ENCODE peak calls at places on chromosomes 1 and 21, in seven cellular contexts. U is dorsolateral prefrontal cortex, P is LNCaP clone FGC, O is astrocyte of the cerebellum, G is breast epithelium, H is psoas muscle, D is cardiac muscle cell. M is an unnamed sample.

GRCh38 chr1:172360960-172361359 is 59.5 kb upstream of the C1orf105 start:
- DNase-seq in U (no peak), P (no peak), O (no peak), G (no peak), H (no peak), D (no peak), M (no peak)

GRCh38 chr1:73839922-73840321 is 358.1 kb downstream of the LRRIQ3 start:
- DNase-seq in U (no peak), P (peak), O (no peak), G (no peak), H (no peak), D (peak), M (peak)

GRCh38 chr21:43923391-43923790 is 58.4 kb downstream of the AGPAT3 start:
- DNase-seq in U (no peak), P (no peak), O (no peak), G (no peak), H (peak), D (no peak), M (no peak)

GRCh38 chr1:169363046-169363756 is 4.4 kb downstream of the NME7 start:
- DNase-seq in U (no peak), P (no peak), O (peak), G (no peak), H (no peak), D (no peak), M (no peak)

GRCh38 chr1:110433803-110434202 is 17.1 kb upstream of the PROK1 start:
- DNase-seq in U (no peak), P (peak), O (no peak), G (no peak), H (peak), D (peak), M (peak)

GRCh38 chr21:44897326-44898010 is 23.2 kb downstream of the ITGB2 start:
- DNase-seq in U (no peak), P (no peak), O (no peak), G (no peak), H (no peak), D (no peak), M (no peak)

GRCh38 chr1:170326221-170326620 is 180.5 kb downstream of the NTMT2 start:
- DNase-seq in U (no peak), P (no peak), O (no peak), G (no peak), H (no peak), D (no peak), M (no peak)

GRCh38 chr1:206070627-206071304 is 17.8 kb downstream of the RHEX start:
- DNase-seq in U (no peak), P (no peak), O (no peak), G (no peak), H (no peak), D (no peak), M (no peak)

GRCh38 chr1:36080236-36080635 is 3.7 kb upstream of the TEKT2 start:
- DNase-seq in U (no peak), P (no peak), O (no peak), G (no peak), H (no peak), D (no peak), M (no peak)

GRCh38 chr1:36950588-36950987 is 83.7 kb downstream of the GRIK3 start:
- DNase-seq in U (no peak), P (no peak), O (no peak), G (no peak), H (no peak), D (no peak), M (no peak)

GRCh38 chr1:243523766-243524165 is 267.9 kb downstream of the SDCCAG8 start:
- DNase-seq in U (no peak), P (no peak), O (no peak), G (no peak), H (no peak), D (no peak), M (no peak)

GRCh38 chr1:231634302-231635013 is 7.9 kb downstream of the DISC1 start:
- DNase-seq in U (no peak), P (no peak), O (no peak), G (no peak), H (no peak), D (no peak), M (no peak)

GRCh38 chr1:53949023-53949611 is 3.0 kb downstream of the LRRC42 start:
- DNase-seq in U (no peak), P (no peak), O (peak), G (no peak), H (no peak), D (peak), M (peak)

DNA sequence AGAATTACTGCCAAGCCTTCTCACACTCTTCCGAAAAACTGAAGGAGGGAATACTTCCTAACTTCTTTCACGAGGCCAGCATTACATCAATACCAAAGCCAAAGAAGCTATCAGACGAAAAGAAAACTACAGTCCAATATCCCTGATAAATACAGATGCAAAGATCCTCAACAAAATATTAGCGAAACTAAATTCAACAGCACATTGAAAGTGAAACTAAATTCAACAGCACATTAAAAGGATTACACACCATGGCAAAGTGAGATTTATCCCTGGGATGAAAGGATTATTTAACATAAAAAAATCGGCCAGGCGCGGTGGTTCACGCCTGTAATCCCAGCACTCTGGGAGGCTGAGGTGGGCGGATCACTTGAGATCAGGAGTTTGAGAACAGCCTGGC is 176.8 kb downstream of the FAF1 start:
- DNase-seq in U (no peak), P (no peak), O (no peak), G (no peak), H (peak), D (no peak), M (no peak)
- H3K4me3 ChIP-seq in U (peak), P (no peak), O (no peak), G (peak), H (peak), D (no peak), M (no peak)

GRCh38 chr1:183027031-183027430 is 3.8 kb downstream of the LAMC1 start:
- DNase-seq in U (no peak), P (no peak), O (no peak), G (no peak), H (no peak), D (no peak), M (no peak)
- H3K4me3 ChIP-seq in U (peak), P (no peak), O (peak), G (no peak), H (peak), D (no peak), M (no peak)

DNA sequence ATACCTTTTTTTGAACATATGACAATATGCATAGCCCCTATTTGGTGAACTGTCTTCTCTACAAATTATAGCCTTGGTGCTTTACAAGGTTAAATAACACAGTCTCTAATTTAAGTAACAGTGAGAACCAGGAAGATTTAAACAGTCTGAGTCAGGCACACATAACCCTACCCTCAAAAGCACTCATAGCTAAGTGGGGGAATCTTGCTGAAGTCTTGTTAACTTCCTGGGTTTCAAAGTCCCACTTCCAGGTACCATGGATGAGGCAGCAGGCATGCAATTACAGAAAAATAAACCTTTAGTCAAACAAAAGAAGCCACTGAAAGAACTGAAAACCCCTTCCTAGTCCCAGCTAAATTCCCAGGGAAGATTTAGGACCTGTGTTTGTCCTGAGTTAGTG is 147.6 kb downstream of the PBX1 start:
- DNase-seq in U (no peak), P (no peak), O (no peak), G (no peak), H (no peak), D (peak), M (no peak)
- H3K4me3 ChIP-seq in U (no peak), P (no peak), O (no peak), G (no peak), H (no peak), D (no peak), M (no peak)

GRCh38 chr21:33977721-33978369 is 62.2 kb upstream of the ATP5PO start:
- DNase-seq in U (no peak), P (no peak), O (no peak), G (no peak), H (no peak), D (no peak), M (no peak)

GRCh38 chr21:33975548-33976081 is 60.0 kb upstream of the ATP5PO start:
- DNase-seq in U (no peak), P (no peak), O (no peak), G (no peak), H (no peak), D (no peak), M (no peak)

GRCh38 chr21:33974513-33975468 is 59.2 kb upstream of the ATP5PO start:
- DNase-seq in U (no peak), P (no peak), O (no peak), G (no peak), H (no peak), D (no peak), M (no peak)

GRCh38 chr21:33976980-33977720 is 61.5 kb upstream of the ATP5PO start:
- DNase-seq in U (no peak), P (no peak), O (no peak), G (no peak), H (no peak), D (no peak), M (no peak)

GRCh38 chr21:33976082-33976979 is 60.7 kb upstream of the ATP5PO start:
- DNase-seq in U (no peak), P (no peak), O (peak), G (no peak), H (no peak), D (peak), M (no peak)
- H3K4me3 ChIP-seq in U (no peak), P (no peak), O (no peak), G (no peak), H (peak), D (no peak), M (no peak)

GRCh38 chr1:204283711-204284651 is 70.2 kb upstream of the GOLT1A start:
- DNase-seq in U (no peak), P (no peak), O (no peak), G (no peak), H (no peak), D (no peak), M (no peak)
- H3K4me3 ChIP-seq in U (no peak), P (no peak), O (no peak), G (no peak), H (no peak), D (no peak), M (no peak)